ENCODE peak calls at places on chromosomes 6 and 20, in five cellular contexts. O is thyroid gland, Z is body of pancreas, M is heart left ventricle, F is H1. E is an unnamed sample. For H3K4me1, the result is how much of the 10 kb centered on the place peaks cover.

GRCh38 chr6:12033770-12034169 is 21.7 kb downstream of the HIVEP1 start:
- DNase-seq in F (no peak), O (no peak), Z (no peak), M (no peak), E (no peak)

GRCh38 chr20:57391439-57392129 is 388 bp downstream of the RBM38 start:
- DNase-seq in M (peak), Z (no peak), O (peak), F (no peak), E (peak)

GRCh38 chr6:26205161-26205624 is 118.0 kb downstream of the HFE start:
- DNase-seq in Z (peak), F (no peak), O (peak), M (peak), E (peak)

GRCh38 chr6:137407816-137408215 is 86.4 kb downstream of the OLIG3 start:
- DNase-seq in F (no peak), O (no peak), Z (no peak), M (no peak), E (no peak)

GRCh38 chr6:80553071-80553740 is 446.7 kb downstream of the BCKDHB start:
- DNase-seq in Z (no peak), M (no peak), O (no peak), F (no peak), E (no peak)

GRCh38 chr6:83310046-83310445 is 116.9 kb downstream of the RWDD2A start:
- DNase-seq in M (no peak), F (no peak), O (no peak), Z (no peak), E (no peak)

GRCh38 chr20:59472059-59472458 is 132.3 kb upstream of the PHACTR3 start:
- DNase-seq in O (no peak), Z (no peak), F (no peak), M (no peak), E (no peak)

GRCh38 chr20:4876731-4877130 is 124.6 kb downstream of the SLC23A2 start:
- DNase-seq in O (no peak), Z (no peak), F (no peak), M (no peak), E (no peak)

GRCh38 chr6:118632359-118632758 is 19.0 kb downstream of the CEP85L start:
- DNase-seq in Z (no peak), O (no peak), F (no peak), M (no peak), E (no peak)

GRCh38 chr6:156600678-156601077 is 176.5 kb upstream of the ARID1B start:
- DNase-seq in Z (no peak), F (no peak), O (no peak), M (no peak), E (no peak)

GRCh38 chr20:62624325-62624690 is 18.0 kb upstream of the SLCO4A1 start:
- DNase-seq in Z (no peak), F (no peak), M (peak), O (no peak), E (peak)

GRCh38 chr20:60147004-60147403 is 188.8 kb downstream of the CDH26 start:
- DNase-seq in M (no peak), F (no peak), Z (no peak), O (no peak), E (no peak)

GRCh38 chr6:108156180-108156937 is 9.5 kb upstream of the NR2E1 start:
- DNase-seq in F (no peak), M (no peak), Z (no peak), O (no peak), E (no peak)

GRCh38 chr6:101011165-101011564 is 130.0 kb upstream of the ASCC3 start:
- DNase-seq in M (no peak), Z (no peak), O (no peak), F (no peak), E (no peak)

GRCh38 chr6:164693934-164694333 is 615.5 kb downstream of the C6orf118 start:
- DNase-seq in O (no peak), F (peak), M (no peak), Z (no peak), E (no peak)

GRCh38 chr6:34584694-34585093 is 28.6 kb upstream of the SPDEF start:
- DNase-seq in Z (no peak), O (no peak), F (no peak), M (no peak), E (no peak)

GRCh38 chr6:29477923-29478450 is 9.8 kb downstream of the MAS1L start:
- DNase-seq in F (no peak), O (no peak), M (no peak), Z (no peak), E (no peak)

GRCh38 chr20:10719740-10720380 is 46.1 kb upstream of the JAG1 start:
- DNase-seq in Z (no peak), M (no peak), O (no peak), F (no peak), E (no peak)

GRCh38 chr20:34390769-34391447 is 27.8 kb downstream of the ITCH start:
- DNase-seq in O (no peak), Z (peak), M (no peak), F (peak), E (peak)

GRCh38 chr6:87808005-87808757 is 106.1 kb upstream of the AKIRIN2 start:
- DNase-seq in O (no peak), Z (no peak), M (no peak), F (no peak), E (no peak)

GRCh38 chr6:6315660-6316059 is 4.8 kb downstream of the F13A1 start:
- DNase-seq in Z (peak), F (no peak), O (peak), M (no peak), E (no peak)

GRCh38 chr6:153117986-153118886 is 12.8 kb downstream of the RGS17 start:
- DNase-seq in M (no peak), O (no peak), Z (no peak), F (no peak), E (no peak)

GRCh38 chr6:16514249-16514648 is 247.0 kb downstream of the ATXN1 start:
- DNase-seq in Z (peak), O (no peak), F (no peak), M (no peak), E (no peak)

GRCh38 chr6:94736231-94736630 is 841.1 kb upstream of the MANEA start:
- DNase-seq in O (no peak), Z (no peak), M (no peak), F (no peak), E (no peak)

GRCh38 chr20:48771542-48771941 is 56.3 kb downstream of the PREX1 start:
- DNase-seq in Z (no peak), F (no peak), M (no peak), O (no peak), E (no peak)

GRCh38 chr6:108921547-108922331 is 73.5 kb downstream of the ARMC2 start:
- DNase-seq in M (no peak), F (no peak), O (peak), Z (peak), E (no peak)

GRCh38 chr6:29649701-29650673 is 6.9 kb upstream of the MOG start:
- DNase-seq in F (peak), M (peak), O (peak), Z (peak), E (peak)

GRCh38 chr6:30399390-30400058 is 54.6 kb downstream of the RPP21 start:
- DNase-seq in O (no peak), Z (no peak), F (no peak), M (no peak), E (no peak)

GRCh38 chr6:70257874-70258273 is 45.0 kb downstream of the COL9A1 start:
- DNase-seq in O (no peak), M (no peak), F (no peak), Z (no peak), E (no peak)

GRCh38 chr6:5184878-5185277 is 75.9 kb downstream of the LYRM4 start:
- DNase-seq in M (no peak), Z (no peak), O (no peak), F (no peak), E (no peak)
- H3K4me1 ChIP-seq in M (under half), Z (under half), O (under half), F (under half), E (under half)

DNA sequence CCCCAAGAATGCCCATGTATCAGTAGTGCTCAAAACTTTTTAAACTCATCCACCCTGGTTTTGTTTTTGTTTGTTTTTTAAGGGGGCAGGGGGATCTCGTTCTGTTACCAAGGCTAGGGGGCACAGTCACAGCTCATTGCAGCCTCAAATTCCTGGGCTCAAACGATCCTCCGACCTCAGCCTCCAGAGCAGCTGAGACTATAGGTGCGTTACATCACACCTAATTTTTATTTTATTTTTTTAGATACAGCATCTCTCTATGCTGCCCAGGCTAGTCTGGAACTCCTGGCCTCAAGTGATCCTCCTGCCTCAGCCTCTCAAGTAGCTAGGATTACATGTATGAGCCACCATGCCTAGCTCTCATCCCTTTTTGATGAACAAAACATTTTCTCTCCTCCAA is 11.2 kb downstream of the PHIP start:
- DNase-seq in Z (no peak), F (no peak), O (no peak), M (no peak), E (no peak)
- TF ChIP-seq POLR2A in Z (no peak), F (no peak), O (no peak), M (no peak), E (no peak)

DNA sequence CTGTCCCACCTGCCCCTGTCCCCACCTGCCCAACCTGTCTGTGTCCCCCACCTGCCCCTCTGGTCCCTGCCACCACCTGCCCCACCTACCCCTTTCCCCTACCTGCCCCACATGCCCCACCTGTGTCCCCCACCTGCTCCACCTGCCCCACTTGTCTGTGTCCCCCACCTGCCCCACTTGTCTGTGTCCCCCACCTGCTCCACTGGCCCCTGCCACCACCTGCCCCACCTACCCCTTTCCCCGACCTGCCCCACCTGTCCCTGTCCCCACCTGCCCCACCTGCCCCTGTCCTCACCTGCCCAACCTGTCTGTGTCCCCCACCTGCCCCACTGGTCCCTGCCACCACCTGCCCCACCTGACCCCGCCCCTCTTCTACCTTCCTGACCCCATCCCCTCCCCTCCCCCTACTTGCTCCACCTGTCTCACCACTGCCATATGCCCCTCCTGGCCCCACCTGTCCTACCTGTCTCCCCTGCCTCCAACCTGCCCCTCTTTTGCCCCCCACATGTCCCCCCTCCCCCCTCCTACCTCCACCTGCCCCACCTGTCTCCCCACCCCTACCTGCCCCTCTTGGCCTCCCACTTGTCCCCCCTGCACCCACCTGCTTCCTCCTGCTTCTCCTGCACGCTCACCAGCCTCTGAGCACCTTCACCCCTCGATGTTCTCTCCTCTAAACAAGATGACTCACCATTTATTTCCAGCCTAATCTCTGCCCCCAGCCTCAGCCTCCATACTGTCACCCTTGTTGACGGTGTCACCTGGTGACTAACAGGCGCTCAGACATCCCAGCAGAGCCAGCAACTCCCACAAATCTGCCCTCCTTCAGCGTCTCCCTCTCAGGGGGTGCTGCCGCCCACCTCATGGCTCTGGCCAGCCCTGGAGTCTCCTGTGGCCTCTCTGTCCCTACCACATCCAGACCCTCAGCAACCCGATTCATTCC is 5.6 kb upstream of the MYT1 start:
- DNase-seq in O (no peak), F (no peak), Z (no peak), M (peak), E (no peak)
- H3K4me3 ChIP-seq in O (no peak), F (no peak), Z (no peak), M (no peak), E (no peak)

DNA sequence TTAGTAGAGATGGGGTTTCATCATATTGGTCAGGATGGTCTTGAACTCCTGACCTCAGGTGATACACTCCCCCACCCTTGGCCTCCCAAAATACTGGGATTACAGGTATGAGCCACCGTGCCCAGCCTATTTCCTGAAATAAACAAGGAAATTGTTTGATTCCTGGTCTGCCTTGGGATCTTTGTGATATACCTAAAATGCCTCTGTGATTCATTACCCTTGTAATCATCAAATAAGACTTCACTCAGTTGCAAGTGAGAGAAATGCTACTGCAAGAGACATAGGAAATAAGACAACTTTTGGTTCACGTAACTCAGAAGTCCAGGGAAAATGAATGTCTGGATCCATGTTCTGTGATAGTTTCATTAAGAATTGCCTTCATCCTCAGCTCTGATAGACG is 173.2 kb upstream of the MARCKS start:
- DNase-seq in F (no peak), Z (no peak), M (no peak), O (no peak), E (no peak)
- H3K4me1 ChIP-seq in F (under half), Z (half or more), M (under half), O (under half), E (under half)

GRCh38 chr6:72411872-72412708 is 209.8 kb upstream of the KCNQ5 start:
- DNase-seq in O (peak), F (peak), M (peak), Z (peak), E (peak)
- TF ChIP-seq POLR2A in O (no peak), F (no peak), M (no peak), Z (no peak), E (no peak)

DNA sequence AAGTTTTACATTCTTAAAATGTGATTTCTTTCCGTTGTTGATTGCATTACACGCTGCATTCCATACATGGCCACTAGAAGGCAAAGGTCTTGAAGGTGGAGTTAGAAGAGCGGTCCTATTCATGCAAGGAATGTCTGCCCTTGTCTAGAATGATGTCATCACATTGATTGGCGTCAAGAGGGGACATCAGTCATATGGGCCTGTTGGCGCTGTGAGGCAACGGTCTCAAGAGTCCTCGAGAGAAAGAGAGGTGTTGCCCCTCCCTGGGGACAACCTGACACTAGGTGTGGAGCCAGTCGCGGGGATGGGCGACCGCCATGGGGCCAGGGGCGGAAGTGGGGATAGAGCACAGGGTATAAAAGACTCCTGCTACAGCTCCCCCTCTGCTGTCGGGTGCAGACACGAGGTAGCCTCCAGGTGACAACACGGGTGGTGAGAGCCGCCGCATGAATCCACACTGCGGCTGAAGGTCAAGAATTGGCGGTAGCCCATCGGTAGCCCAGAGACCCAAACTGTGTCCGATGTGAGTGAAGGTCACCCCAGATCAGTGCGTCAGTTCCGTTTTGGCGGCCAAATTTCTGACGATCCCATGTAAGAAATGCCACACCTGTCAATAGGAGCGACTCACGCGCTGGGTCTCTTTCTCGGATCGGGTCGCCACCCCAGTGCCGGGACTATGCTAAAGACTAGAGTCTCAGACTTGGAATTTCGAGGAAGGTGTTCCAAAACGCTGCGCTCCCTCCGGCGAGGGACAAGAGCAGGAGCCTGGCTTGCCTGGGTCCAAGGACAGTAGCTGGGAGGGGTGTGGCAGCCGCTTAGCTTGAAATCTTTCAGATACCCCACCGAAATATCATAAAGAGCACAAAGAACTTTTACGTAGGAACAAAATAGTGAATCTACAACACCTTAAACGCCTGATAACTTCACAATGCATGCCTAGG is 93.2 kb upstream of the ZNF184 start:
- DNase-seq in F (no peak), Z (no peak), M (no peak), O (no peak), E (no peak)
- H3K4me3 ChIP-seq in F (peak), Z (no peak), M (no peak), O (no peak), E (no peak)

GRCh38 chr6:142933701-142934100 is 11.3 kb downstream of the HIVEP2 start:
- DNase-seq in Z (no peak), F (no peak), O (no peak), M (no peak), E (no peak)

GRCh38 chr6:142934599-142934998 is 10.4 kb downstream of the HIVEP2 start:
- DNase-seq in O (no peak), F (no peak), Z (no peak), M (no peak), E (no peak)

GRCh38 chr6:142935553-142936517 is 9.1 kb downstream of the HIVEP2 start:
- DNase-seq in Z (no peak), F (no peak), O (peak), M (no peak), E (no peak)

GRCh38 chr6:142934190-142934589 is 10.8 kb downstream of the HIVEP2 start:
- DNase-seq in Z (no peak), O (no peak), M (no peak), F (no peak), E (no peak)

GRCh38 chr6:142932788-142933362 is 12.1 kb downstream of the HIVEP2 start:
- DNase-seq in F (no peak), O (no peak), Z (no peak), M (no peak), E (no peak)
- H3K4me1 ChIP-seq in F (under half), O (under half), Z (under half), M (under half), E (under half)

GRCh38 chr6:31834367-31834703 is 6.8 kb downstream of the HSPA1B start:
- DNase-seq in Z (peak), M (peak), O (peak), F (no peak), E (peak)
- TF ChIP-seq POLR2A in Z (peak), M (peak), O (no peak), F (no peak), E (peak)

GRCh38 chr20:17964632-17965031 is 4.0 kb downstream of the SNX5 start:
- DNase-seq in Z (no peak), M (no peak), O (no peak), F (no peak), E (no peak)

GRCh38 chr20:17963114-17963897 is 5.3 kb downstream of the SNX5 start:
- DNase-seq in O (no peak), F (no peak), M (no peak), Z (no peak), E (no peak)

GRCh38 chr20:17964073-17964472 is 4.5 kb downstream of the SNX5 start:
- DNase-seq in M (no peak), Z (no peak), O (no peak), F (no peak), E (no peak)

GRCh38 chr20:17966432-17967312 is 1.9 kb downstream of the SNX5 start:
- DNase-seq in F (no peak), M (no peak), Z (no peak), O (no peak), E (no peak)

GRCh38 chr20:17965042-17965697 is 3.4 kb downstream of the SNX5 start:
- DNase-seq in M (no peak), Z (no peak), O (no peak), F (no peak), E (no peak)
- H3K4me3 ChIP-seq in M (no peak), Z (no peak), O (peak), F (peak), E (no peak)

DNA sequence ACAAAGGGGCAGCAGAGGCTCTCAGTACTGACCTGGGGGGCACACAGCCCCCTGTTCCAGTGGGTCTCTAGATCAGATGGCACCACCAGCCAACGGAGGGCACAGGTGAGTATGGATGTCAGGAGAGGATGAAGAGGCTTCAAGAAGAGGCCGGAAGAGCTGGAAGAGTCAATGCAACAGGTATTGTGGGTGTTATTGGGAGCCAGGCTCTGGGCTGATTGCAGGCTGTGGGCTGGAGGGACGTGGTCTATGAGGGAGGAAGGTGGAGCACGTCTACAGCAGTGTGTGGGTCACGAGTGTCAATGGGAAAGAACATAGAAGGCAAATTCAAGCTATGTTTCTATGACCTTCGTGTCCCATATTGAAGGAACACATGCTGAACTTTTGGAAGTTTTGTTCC is 18.8 kb upstream of the TAGAP start:
- DNase-seq in F (no peak), M (no peak), Z (no peak), O (no peak), E (no peak)
- H3K4me1 ChIP-seq in F (under half), M (under half), Z (under half), O (under half), E (under half)